ENCODE peak calls at places on chromosomes 11 and 22, in eight cellular contexts. One of them, this sample, is unnamed.

GRCh38 chr22:23283591-23284503 is 103.5 kb downstream of the BCR start:
- DNase-seq in NB4: no peak
- DNase-seq in lower leg skin: no peak
- DNase-seq in HCT116: no peak
- DNase-seq in A549: no peak
- DNase-seq in RWPE1: no peak
- DNase-seq in astrocyte of the spinal cord: no peak
- DNase-seq in hepatocyte: peak
- DNase-seq in this sample: no peak

GRCh38 chr22:29917052-29917902 is 34.3 kb downstream of the MTMR3 start:
- DNase-seq in NB4: peak
- DNase-seq in lower leg skin: no peak
- DNase-seq in HCT116: no peak
- DNase-seq in A549: no peak
- DNase-seq in RWPE1: no peak
- DNase-seq in astrocyte of the spinal cord: no peak
- DNase-seq in hepatocyte: no peak
- DNase-seq in this sample: no peak

GRCh38 chr11:2317354-2318050 is 15.7 kb downstream of the TSPAN32 start:
- DNase-seq in NB4: peak
- DNase-seq in lower leg skin: peak
- DNase-seq in HCT116: no peak
- DNase-seq in A549: no peak
- DNase-seq in RWPE1: no peak
- DNase-seq in astrocyte of the spinal cord: no peak
- DNase-seq in hepatocyte: no peak
- DNase-seq in this sample: no peak

GRCh38 chr11:26493616-26494015 is 78.4 kb downstream of the MUC15 start:
- DNase-seq in NB4: no peak
- DNase-seq in lower leg skin: no peak
- DNase-seq in HCT116: no peak
- DNase-seq in A549: no peak
- DNase-seq in RWPE1: no peak
- DNase-seq in astrocyte of the spinal cord: no peak
- DNase-seq in hepatocyte: no peak
- DNase-seq in this sample: no peak

GRCh38 chr22:30290679-30291333 is 1.5 kb upstream of the CASTOR1 start:
- DNase-seq in NB4: peak
- DNase-seq in lower leg skin: peak
- DNase-seq in HCT116: no peak
- DNase-seq in A549: no peak
- DNase-seq in RWPE1: peak
- DNase-seq in astrocyte of the spinal cord: peak
- DNase-seq in hepatocyte: peak
- DNase-seq in this sample: peak

GRCh38 chr11:1750481-1750839 is at the start of gene IFITM10:
- DNase-seq in NB4: no peak
- DNase-seq in lower leg skin: no peak
- DNase-seq in HCT116: no peak
- DNase-seq in A549: no peak
- DNase-seq in RWPE1: peak
- DNase-seq in astrocyte of the spinal cord: no peak
- DNase-seq in hepatocyte: no peak
- DNase-seq in this sample: no peak

GRCh38 chr22:44351685-44352377 is 39.1 kb upstream of the SHISAL1 start:
- DNase-seq in NB4: peak
- DNase-seq in lower leg skin: no peak
- DNase-seq in HCT116: no peak
- DNase-seq in A549: peak
- DNase-seq in RWPE1: peak
- DNase-seq in astrocyte of the spinal cord: peak
- DNase-seq in hepatocyte: peak
- DNase-seq in this sample: peak

GRCh38 chr22:44084044-44084772 is 60.1 kb downstream of the PARVB start:
- DNase-seq in NB4: no peak
- DNase-seq in lower leg skin: no peak
- DNase-seq in HCT116: no peak
- DNase-seq in A549: no peak
- DNase-seq in RWPE1: no peak
- DNase-seq in astrocyte of the spinal cord: no peak
- DNase-seq in hepatocyte: no peak
- DNase-seq in this sample: no peak

GRCh38 chr22:17627961-17628303 is 617 bp downstream of the ATP6V1E1 start:
- DNase-seq in NB4: no peak
- DNase-seq in lower leg skin: no peak
- DNase-seq in HCT116: no peak
- DNase-seq in A549: no peak
- DNase-seq in RWPE1: no peak
- DNase-seq in astrocyte of the spinal cord: no peak
- DNase-seq in hepatocyte: no peak
- DNase-seq in this sample: no peak

GRCh38 chr22:27756212-27756660 is 45.3 kb downstream of the MN1 start:
- DNase-seq in NB4: no peak
- DNase-seq in lower leg skin: no peak
- DNase-seq in HCT116: no peak
- DNase-seq in A549: no peak
- DNase-seq in RWPE1: no peak
- DNase-seq in astrocyte of the spinal cord: no peak
- DNase-seq in hepatocyte: no peak
- DNase-seq in this sample: no peak

GRCh38 chr11:77617892-77618291 is 19.7 kb downstream of the CLNS1A start:
- DNase-seq in NB4: no peak
- DNase-seq in lower leg skin: no peak
- DNase-seq in HCT116: no peak
- DNase-seq in A549: no peak
- DNase-seq in RWPE1: no peak
- DNase-seq in astrocyte of the spinal cord: no peak
- DNase-seq in hepatocyte: no peak
- DNase-seq in this sample: no peak

GRCh38 chr11:65851083-65851579 is 6.8 kb downstream of the CFL1 start:
- DNase-seq in NB4: peak
- DNase-seq in lower leg skin: no peak
- DNase-seq in HCT116: no peak
- DNase-seq in A549: no peak
- DNase-seq in RWPE1: no peak
- DNase-seq in astrocyte of the spinal cord: no peak
- DNase-seq in hepatocyte: peak
- DNase-seq in this sample: no peak

GRCh38 chr22:22770280-22770871 is 117.2 kb upstream of the IGLL5 start:
- DNase-seq in NB4: peak
- DNase-seq in lower leg skin: peak
- DNase-seq in HCT116: no peak
- DNase-seq in A549: peak
- DNase-seq in RWPE1: peak
- DNase-seq in astrocyte of the spinal cord: peak
- DNase-seq in hepatocyte: peak
- DNase-seq in this sample: peak

GRCh38 chr11:71501071-71501985 is 25.7 kb upstream of the KRTAP5-7 start:
- DNase-seq in NB4: no peak
- DNase-seq in lower leg skin: peak
- DNase-seq in HCT116: no peak
- DNase-seq in A549: no peak
- DNase-seq in RWPE1: no peak
- DNase-seq in astrocyte of the spinal cord: no peak
- DNase-seq in hepatocyte: no peak
- DNase-seq in this sample: no peak

GRCh38 chr11:61297741-61298140 is 2.6 kb upstream of the VWCE start:
- DNase-seq in NB4: peak
- DNase-seq in lower leg skin: no peak
- DNase-seq in HCT116: no peak
- DNase-seq in A549: no peak
- DNase-seq in RWPE1: peak
- DNase-seq in astrocyte of the spinal cord: peak
- DNase-seq in hepatocyte: no peak
- DNase-seq in this sample: no peak

DNA sequence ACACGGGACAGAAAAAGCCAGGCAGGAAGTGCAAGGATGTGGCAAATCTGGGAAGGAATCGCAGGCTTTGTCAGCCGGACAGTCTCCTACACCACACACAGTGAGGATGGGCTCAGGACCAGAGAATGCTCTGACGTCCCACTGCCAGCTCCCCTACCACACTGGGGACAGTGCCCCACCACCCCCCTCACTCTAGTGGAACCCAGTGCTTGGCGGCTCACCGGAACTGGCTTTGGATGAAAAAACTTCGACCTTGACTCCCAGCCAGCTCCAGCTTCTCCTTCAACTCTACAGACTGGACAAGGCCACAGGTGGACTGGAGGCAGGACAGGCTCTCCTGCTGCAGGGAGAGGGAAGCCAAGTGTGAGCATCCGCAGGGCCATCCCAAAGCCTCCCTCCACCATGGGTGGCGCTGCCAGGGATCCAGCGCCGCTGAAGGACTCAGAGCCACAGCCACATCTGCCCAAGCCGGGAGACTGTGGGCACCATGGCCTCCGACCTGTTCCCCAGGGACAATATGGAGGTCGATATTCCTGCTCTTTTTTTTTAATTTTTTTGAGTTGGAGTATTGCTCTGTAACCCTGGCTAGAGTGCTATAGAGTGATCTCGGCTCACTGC is 24.0 kb downstream of the SERHL2 start:
- DNase-seq in NB4: no peak
- DNase-seq in lower leg skin: no peak
- DNase-seq in HCT116: no peak
- DNase-seq in A549: no peak
- DNase-seq in RWPE1: no peak
- DNase-seq in astrocyte of the spinal cord: no peak
- DNase-seq in hepatocyte: no peak
- DNase-seq in this sample: no peak
- TF ChIP-seq CTCF in NB4: no peak
- TF ChIP-seq CTCF in lower leg skin: no peak
- TF ChIP-seq CTCF in HCT116: no peak
- TF ChIP-seq CTCF in A549: no peak
- TF ChIP-seq CTCF in RWPE1: no peak
- TF ChIP-seq CTCF in astrocyte of the spinal cord: no peak
- TF ChIP-seq CTCF in hepatocyte: no peak
- TF ChIP-seq CTCF in this sample: no peak

GRCh38 chr11:69598147-69598546 is 42.8 kb upstream of the CCND1 start:
- DNase-seq in NB4: peak
- DNase-seq in lower leg skin: peak
- DNase-seq in HCT116: no peak
- DNase-seq in A549: no peak
- DNase-seq in RWPE1: peak
- DNase-seq in astrocyte of the spinal cord: no peak
- DNase-seq in hepatocyte: no peak
- DNase-seq in this sample: peak
- TF ChIP-seq CTCF in NB4: peak
- TF ChIP-seq CTCF in lower leg skin: no peak
- TF ChIP-seq CTCF in HCT116: no peak
- TF ChIP-seq CTCF in A549: peak
- TF ChIP-seq CTCF in RWPE1: no peak
- TF ChIP-seq CTCF in astrocyte of the spinal cord: peak
- TF ChIP-seq CTCF in hepatocyte: peak
- TF ChIP-seq CTCF in this sample: peak

GRCh38 chr11:43316451-43316850 is 4.7 kb downstream of the API5 start:
- DNase-seq in NB4: peak
- DNase-seq in lower leg skin: no peak
- DNase-seq in HCT116: no peak
- DNase-seq in A549: no peak
- DNase-seq in RWPE1: no peak
- DNase-seq in astrocyte of the spinal cord: peak
- DNase-seq in hepatocyte: no peak
- DNase-seq in this sample: no peak

GRCh38 chr11:43315966-43316365 is 4.2 kb downstream of the API5 start:
- DNase-seq in NB4: no peak
- DNase-seq in lower leg skin: no peak
- DNase-seq in HCT116: no peak
- DNase-seq in A549: no peak
- DNase-seq in RWPE1: no peak
- DNase-seq in astrocyte of the spinal cord: peak
- DNase-seq in hepatocyte: no peak
- DNase-seq in this sample: no peak

DNA sequence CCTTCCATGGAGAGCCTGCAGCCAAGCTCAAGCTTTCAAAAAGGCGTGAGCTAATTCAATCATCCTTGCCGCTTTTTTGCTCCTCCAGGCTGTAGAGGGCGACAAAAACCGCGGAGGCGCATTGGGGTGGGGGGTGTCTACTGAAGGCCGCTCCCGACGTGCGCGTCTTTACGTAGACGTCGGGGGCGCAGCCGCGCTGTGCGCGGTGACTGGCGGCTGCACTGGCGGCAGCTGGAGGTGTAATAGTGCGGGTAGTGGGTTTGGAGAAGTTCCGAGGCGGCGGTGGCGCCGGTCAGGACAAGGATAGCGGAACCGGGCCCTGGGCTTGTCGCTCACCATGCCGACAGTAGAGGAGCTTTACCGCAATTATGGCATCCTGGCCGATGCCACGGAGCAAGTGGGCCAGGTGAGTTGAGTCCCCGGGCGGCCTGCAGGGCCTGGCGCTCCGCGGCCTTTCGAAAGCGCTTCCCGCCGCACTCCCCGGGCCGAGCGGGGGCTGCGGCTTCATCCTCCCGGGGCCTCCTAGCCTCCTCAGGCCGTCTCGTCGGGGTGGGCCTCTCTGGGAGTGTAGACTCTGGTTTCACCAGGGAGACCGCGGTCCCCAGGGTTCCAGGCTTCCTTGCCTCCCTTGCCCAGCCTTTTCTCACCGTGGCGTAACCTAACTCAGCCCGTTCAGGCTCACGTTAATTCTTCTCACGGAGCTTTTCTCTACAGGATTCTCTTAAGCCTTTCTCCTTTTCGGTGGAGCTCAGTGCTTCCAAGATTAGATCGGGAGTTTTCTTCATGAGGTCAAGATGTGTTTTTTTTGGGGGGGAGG is at the start of gene API5:
- DNase-seq in NB4: peak
- DNase-seq in lower leg skin: peak
- DNase-seq in HCT116: peak
- DNase-seq in A549: peak
- DNase-seq in RWPE1: peak
- DNase-seq in astrocyte of the spinal cord: peak
- DNase-seq in hepatocyte: peak
- DNase-seq in this sample: peak
- TF ChIP-seq CTCF in NB4: peak
- TF ChIP-seq CTCF in lower leg skin: no peak
- TF ChIP-seq CTCF in HCT116: peak
- TF ChIP-seq CTCF in A549: peak
- TF ChIP-seq CTCF in RWPE1: peak
- TF ChIP-seq CTCF in astrocyte of the spinal cord: peak
- TF ChIP-seq CTCF in hepatocyte: peak
- TF ChIP-seq CTCF in this sample: peak

DNA sequence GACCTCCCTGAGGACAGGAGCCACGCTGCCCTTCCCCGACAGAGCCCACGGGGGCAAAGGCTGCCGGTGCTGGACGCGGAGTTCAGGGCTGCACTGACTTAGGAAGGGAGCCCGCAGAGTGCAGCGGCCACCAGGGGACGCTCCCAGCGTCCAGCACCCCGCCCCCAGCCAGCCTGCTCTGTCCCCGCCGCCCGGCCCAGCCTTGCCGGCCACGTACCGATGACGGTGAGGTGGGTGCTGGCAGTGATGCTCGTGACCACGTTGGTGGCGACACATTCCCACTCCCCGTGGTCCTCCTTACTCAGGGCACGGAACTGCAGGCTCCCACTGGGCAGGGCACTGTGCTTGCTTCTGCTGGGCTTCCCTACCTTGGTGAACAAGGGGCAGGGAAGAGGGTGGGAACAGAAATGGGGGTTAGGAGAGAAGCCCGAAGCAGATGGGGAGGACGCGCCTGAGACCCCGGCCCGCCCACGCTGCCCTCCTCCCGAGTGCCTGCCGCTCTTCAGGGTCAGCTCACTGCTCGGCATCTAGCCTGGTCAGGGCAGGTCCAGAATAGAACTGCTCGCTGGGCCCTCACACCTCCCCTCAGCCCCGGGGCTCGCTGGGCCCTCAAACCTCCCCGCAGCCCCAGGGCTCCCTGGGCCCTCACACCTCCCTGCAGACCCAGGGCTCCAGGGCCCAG is 25.9 kb downstream of the IGSF9B start:
- DNase-seq in NB4: no peak
- DNase-seq in lower leg skin: no peak
- DNase-seq in HCT116: no peak
- DNase-seq in A549: peak
- DNase-seq in RWPE1: no peak
- DNase-seq in astrocyte of the spinal cord: no peak
- DNase-seq in hepatocyte: peak
- DNase-seq in this sample: peak
- TF ChIP-seq CTCF in NB4: no peak
- TF ChIP-seq CTCF in lower leg skin: no peak
- TF ChIP-seq CTCF in HCT116: peak
- TF ChIP-seq CTCF in A549: peak
- TF ChIP-seq CTCF in RWPE1: peak
- TF ChIP-seq CTCF in astrocyte of the spinal cord: peak
- TF ChIP-seq CTCF in hepatocyte: peak
- TF ChIP-seq CTCF in this sample: peak